ENCODE peak calls at places on chromosomes 16 and 17, in ten cellular contexts. O is transverse colon, H is tibial nerve, L is K562, Q is stomach, E is upper lobe of left lung, A is A549, F is GM12878, P is sigmoid colon, W is ovary. D is an unnamed sample. For H3K4me1, the result is how much of the 10 kb centered on the place peaks cover.

GRCh38 chr16:81855552-81856153 is 76.6 kb downstream of the PLCG2 start:
- DNase-seq in O (no peak), H (no peak), L (no peak), Q (no peak), E (no peak), A (no peak), F (no peak), P (no peak), W (no peak), D (no peak)

GRCh38 chr16:66996324-66996982 is 8.1 kb downstream of the CES4A start:
- DNase-seq in O (no peak), H (peak), L (no peak), Q (peak), E (no peak), A (peak), F (no peak), P (peak), W (peak), D (no peak)

GRCh38 chr16:76222853-76223252 is 54.3 kb upstream of the CNTNAP4 start:
- DNase-seq in O (no peak), H (no peak), L (no peak), Q (no peak), E (no peak), A (no peak), F (no peak), P (no peak), W (no peak), D (no peak)

GRCh38 chr17:50058296-50058945 is 2.5 kb downstream of the ITGA3 start:
- DNase-seq in O (no peak), H (no peak), L (no peak), Q (no peak), E (no peak), A (no peak), F (no peak), P (no peak), W (no peak), D (no peak)

GRCh38 chr16:21946889-21947635 is 6.1 kb upstream of the UQCRC2 start:
- DNase-seq in O (no peak), H (no peak), L (no peak), Q (no peak), E (no peak), A (no peak), F (no peak), P (no peak), W (no peak), D (no peak)

GRCh38 chr17:4706121-4706520 is 2.2 kb upstream of the PELP1 start:
- DNase-seq in O (no peak), H (no peak), L (no peak), Q (no peak), E (no peak), A (no peak), F (no peak), P (no peak), W (no peak), D (no peak)

GRCh38 chr16:75012380-75013081 is 13.7 kb downstream of the ZNRF1 start:
- DNase-seq in O (no peak), H (no peak), L (no peak), Q (no peak), E (no peak), A (no peak), F (no peak), P (no peak), W (no peak), D (no peak)

GRCh38 chr16:64865037-64865696 is 256.7 kb downstream of the CDH11 start:
- DNase-seq in O (no peak), H (no peak), L (no peak), Q (no peak), E (no peak), A (no peak), F (no peak), P (no peak), W (no peak), D (no peak)

GRCh38 chr16:28204622-28205021 is 7.1 kb downstream of the XPO6 start:
- DNase-seq in O (no peak), H (no peak), L (no peak), Q (no peak), E (no peak), A (no peak), F (no peak), P (no peak), W (no peak), D (no peak)

GRCh38 chr16:52090080-52090479 is 456.9 kb downstream of the TOX3 start:
- DNase-seq in O (no peak), H (no peak), L (no peak), Q (no peak), E (no peak), A (no peak), F (no peak), P (no peak), W (no peak), D (no peak)

GRCh38 chr16:56689171-56689570 is 6.9 kb downstream of the MT1X start:
- DNase-seq in O (no peak), H (no peak), L (no peak), Q (no peak), E (no peak), A (peak), F (no peak), P (no peak), W (no peak), D (no peak)

DNA sequence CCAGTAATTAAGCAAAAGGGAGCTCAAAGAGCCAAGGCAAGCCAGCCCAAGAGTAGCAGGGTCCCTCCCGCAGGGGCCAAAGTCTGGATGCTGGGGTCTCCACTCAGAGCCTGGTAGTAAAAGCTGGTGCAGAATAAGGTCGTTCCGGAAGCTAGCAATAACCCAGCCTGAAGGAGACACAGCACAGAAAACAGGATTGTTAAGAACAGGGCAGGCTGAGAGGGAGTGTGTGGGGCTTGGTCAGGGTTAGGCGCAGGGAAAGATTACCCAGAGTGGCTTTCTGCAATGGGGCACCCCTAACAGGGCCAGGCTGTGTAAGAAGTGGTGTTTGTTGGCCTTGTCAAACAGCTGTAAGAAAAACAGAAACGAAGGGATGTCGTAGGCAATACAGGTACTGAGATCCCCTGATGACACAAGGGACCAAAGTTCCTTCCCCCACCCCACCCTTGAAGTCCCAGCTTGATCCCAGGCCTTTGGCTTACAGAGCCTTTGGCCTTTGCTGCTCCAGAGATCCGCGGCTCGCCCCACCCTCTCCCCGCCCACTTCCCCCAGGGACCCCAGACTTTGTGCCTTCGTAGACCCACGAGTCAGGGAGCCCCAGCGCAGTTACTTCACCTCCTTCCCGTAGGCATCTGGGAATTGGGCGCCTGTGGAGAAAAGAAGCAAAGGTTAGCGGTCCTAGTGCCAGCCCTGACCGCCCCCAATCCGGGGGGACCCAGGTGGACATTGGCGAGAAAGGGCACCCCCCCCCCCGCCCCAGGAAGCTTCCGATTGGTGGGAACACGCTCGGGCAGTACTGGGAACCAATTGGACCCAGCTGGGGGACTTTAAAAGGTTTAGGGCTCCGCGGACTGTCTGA is 625 bp downstream of the TMEM256 start:
- DNase-seq in O (peak), H (peak), L (peak), Q (peak), E (peak), A (peak), F (no peak), P (peak), W (peak), D (peak)
- TF ChIP-seq EP300 in O (no peak), H (no peak), L (no peak), Q (no peak), E (no peak), A (no peak), F (no peak), P (no peak), W (no peak), D (no peak)

GRCh38 chr17:10729334-10730193 is at the start of gene TMEM220:
- DNase-seq in O (peak), H (peak), L (no peak), Q (peak), E (peak), A (peak), F (no peak), P (peak), W (peak), D (peak)
- TF ChIP-seq POLR2A in O (peak), H (peak), L (no peak), Q (no peak), E (peak), A (peak), F (peak), P (peak), W (peak), D (peak)

DNA sequence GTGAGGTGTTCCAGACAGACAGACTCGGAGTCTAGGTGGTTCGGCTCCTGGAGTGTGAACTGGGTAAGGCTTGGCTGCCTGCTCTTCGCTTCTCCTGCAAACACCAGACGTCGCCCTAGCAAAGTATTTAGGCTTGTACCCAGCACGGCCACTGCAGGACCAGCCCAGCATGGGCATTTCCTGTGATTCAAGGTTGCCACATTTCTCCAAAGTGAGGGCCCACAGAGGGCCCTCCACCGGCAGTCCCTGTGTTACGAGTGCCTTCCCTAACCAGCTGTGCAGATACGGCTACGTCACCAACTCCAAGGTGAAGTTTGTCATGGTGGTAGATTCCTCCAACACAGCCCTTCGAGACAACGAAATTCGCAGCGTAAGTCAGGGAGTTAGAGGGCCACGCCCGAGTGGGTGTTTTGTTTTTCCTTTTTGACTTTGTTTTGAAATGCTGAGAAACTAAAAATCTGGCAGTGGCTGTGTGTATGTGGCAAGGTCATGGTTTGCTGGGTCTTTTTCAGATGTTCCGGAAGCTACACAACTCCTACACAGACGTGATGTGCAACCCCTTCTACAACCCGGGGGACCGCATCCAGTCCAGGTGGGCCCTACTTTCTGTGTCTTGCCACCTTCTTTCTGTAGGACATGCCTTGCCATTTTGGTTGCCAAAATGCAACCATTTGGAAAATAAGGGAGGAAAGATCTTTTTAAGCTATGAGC is 2.6 kb downstream of the TRAPPC2L start:
- DNase-seq in O (no peak), H (no peak), L (no peak), Q (no peak), E (no peak), A (no peak), F (no peak), P (no peak), W (no peak), D (no peak)
- H3K4me1 ChIP-seq in O (under half), H (under half), L (under half), Q (under half), E (under half), A (under half), F (under half), P (under half), W (under half), D (under half)

GRCh38 chr17:57365420-57365819 is 109.1 kb downstream of the MSI2 start:
- DNase-seq in O (no peak), H (no peak), L (peak), Q (no peak), E (no peak), A (peak), F (no peak), P (no peak), W (peak), D (no peak)
- TF ChIP-seq EP300 in O (no peak), H (no peak), L (peak), Q (no peak), E (no peak), A (no peak), F (no peak), P (no peak), W (no peak), D (no peak)

GRCh38 chr17:48727415-48728175 is 955 bp downstream of the HOXB13 start:
- DNase-seq in O (no peak), H (no peak), L (no peak), Q (no peak), E (no peak), A (no peak), F (no peak), P (peak), W (no peak), D (no peak)

GRCh38 chr17:48726916-48727286 is 1.6 kb downstream of the HOXB13 start:
- DNase-seq in O (no peak), H (no peak), L (no peak), Q (no peak), E (no peak), A (no peak), F (no peak), P (peak), W (no peak), D (no peak)

GRCh38 chr17:48730240-48730550 is 1.6 kb upstream of the HOXB13 start:
- DNase-seq in O (no peak), H (no peak), L (no peak), Q (no peak), E (no peak), A (no peak), F (no peak), P (no peak), W (no peak), D (no peak)

GRCh38 chr17:48729335-48730239 is 1.0 kb upstream of the HOXB13 start:
- DNase-seq in O (no peak), H (no peak), L (no peak), Q (no peak), E (no peak), A (no peak), F (no peak), P (peak), W (no peak), D (no peak)

DNA sequence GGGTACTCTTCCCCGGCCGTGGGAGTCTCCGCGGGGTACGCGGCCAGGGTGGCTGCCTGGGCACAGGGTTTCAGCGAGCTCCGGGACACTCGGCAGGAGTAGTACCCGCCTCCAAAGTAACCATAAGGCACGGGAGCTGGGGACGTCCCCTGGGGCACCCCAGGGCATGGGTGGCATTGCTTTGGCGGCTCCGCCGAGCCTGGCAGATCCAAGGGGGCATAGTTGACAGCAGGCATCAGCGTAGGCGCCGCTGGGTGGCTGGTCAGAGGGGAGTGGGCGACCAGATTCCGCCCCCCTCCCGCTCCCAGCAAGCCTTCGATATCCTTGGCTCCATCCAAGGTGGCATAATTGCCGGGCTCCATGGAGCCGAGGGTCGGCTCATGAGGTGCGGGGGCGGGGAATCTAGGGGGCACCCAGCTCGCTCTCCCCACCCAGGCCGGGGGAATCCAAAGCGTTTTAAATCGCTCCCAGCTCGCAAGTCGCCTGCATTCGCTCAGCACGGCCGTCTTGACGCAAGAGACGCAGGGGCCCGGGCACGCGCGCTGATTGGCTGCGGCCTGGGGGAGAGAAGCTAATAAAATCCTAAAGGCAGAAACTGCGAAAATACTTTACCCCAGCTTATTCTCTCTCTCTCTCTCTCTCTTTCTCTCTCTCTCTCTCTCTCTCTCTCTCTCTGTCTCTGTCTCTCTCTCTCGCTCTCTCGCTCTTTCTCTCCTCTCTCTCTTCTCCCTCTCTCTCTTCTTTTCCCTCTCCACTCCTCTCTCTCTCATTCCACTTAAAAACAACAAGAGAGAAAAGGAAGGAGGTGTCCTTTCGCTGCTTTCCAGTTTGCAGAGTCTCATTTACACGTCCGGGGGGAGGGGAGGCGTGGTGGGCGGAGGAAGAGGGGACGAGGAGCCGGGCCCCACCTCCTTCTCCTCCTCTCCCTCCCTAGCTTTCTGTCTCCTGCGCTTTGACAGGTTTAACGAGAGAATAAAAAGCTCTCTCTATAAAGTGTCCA is at the start of gene HOXB13:
- DNase-seq in O (peak), H (no peak), L (peak), Q (peak), E (peak), A (peak), F (no peak), P (peak), W (no peak), D (no peak)
- TF ChIP-seq POLR2A in O (peak), H (no peak), L (no peak), Q (no peak), E (no peak), A (peak), F (no peak), P (no peak), W (no peak), D (no peak)

DNA sequence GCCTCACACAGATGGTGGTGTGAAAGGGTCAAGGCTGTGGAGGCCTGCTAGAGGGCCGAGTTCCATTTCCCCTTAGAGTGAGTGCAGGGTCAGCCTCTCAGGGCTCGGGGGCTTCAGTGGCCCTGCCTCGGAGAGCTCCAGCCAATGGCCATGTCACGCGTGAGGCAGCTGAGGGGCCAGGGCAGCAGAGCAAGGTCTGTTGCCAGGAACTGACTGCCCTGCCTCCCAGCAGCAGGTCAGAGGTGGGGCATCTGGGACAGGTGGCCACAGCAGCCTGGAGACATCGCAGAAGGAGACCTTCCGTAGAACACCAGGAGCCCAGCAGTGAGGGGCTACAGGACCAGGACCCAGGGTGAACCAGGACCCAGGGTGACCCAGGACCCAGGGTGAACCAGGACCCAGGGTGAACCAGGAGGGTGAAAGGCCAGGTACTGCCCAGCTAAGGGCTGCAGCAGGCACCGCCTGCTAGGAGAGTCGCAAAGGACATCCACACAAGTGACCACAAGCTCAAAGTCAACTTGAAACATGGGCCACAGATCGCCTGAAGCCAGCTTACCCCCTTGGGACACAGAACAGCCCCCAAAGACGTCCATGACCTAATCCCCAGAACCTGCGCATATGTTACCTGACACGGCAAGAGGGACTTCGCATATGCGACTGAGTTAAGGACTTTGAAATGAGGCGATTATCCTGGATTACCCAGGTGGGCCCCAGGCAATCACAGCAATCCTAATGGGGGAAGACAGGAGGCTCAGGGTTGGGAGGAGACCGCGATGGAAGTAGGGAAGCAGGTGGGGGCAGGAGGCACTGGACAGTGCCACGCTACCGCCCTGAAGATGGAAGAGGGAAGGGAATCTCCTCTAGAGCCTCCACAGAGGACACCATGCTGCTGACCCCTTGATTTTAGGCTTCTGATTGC is 4.8 kb upstream of the MEAK7 start:
- DNase-seq in O (no peak), H (no peak), L (no peak), Q (no peak), E (no peak), A (no peak), F (no peak), P (peak), W (no peak), D (no peak)
- H3K4me1 ChIP-seq in O (under half), H (under half), L (under half), Q (under half), E (under half), A (under half), F (half or more), P (under half), W (under half), D (under half)

DNA sequence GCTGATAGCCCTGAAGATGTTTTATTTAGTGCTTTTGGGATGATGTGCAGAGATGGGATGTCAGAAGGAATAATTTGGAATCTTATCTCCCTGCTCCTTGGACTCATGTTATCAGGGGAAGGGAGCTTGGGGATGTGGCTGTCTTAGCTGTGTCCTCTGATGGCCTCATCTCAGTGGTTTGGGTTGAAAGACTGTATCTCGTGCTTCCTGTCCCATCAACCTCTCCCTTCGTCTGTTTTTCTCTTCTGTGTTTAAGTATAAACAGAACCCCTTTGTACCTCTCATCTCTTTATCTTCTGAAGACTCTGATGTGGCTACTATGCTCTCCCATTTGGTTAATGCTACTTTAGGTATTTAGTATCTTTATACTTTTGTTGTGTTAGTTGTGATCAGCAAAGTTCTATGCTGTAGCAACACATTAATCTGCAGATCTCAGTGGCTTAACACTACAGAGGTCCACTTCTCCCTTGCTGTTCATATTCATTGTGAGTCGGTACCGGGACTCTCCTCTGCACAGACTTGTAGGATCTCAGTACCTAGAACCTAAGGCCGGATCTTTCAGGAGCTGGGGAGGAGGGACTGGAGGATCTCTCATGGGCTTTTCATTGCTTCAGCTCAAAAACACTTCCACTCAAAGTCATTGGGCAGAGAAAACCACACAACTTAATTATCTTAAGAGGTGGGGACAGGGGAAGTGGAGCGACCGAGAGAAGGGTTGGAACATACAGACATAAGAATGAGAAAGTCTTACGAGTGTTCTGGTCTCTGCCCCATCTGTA is 28.8 kb downstream of the PRKCA start:
- DNase-seq in O (no peak), H (no peak), L (no peak), Q (no peak), E (no peak), A (no peak), F (no peak), P (no peak), W (no peak), D (no peak)
- TF ChIP-seq EP300 in O (no peak), H (no peak), L (peak), Q (no peak), E (no peak), A (no peak), F (no peak), P (no peak), W (no peak), D (no peak)